ENCODE peak calls at places on chromosomes 13 and 19, in seven cellular contexts. A is upper lobe of left lung, R is brain microvascular endothelial cell, O is DND-41, Z is neural progenitor cell, I is body of pancreas, L is aorta. X is an unnamed sample.

GRCh38 chr19:50507376-50507775 is 3.6 kb downstream of the JOSD2 start:
- DNase-seq in A (peak; percentile 79), R (no peak), O (no peak), Z (no peak), I (no peak), L (no peak), X (no peak)

GRCh38 chr19:3539743-3540118 is 757 bp downstream of the TEKTIP1 start:
- DNase-seq in A (no peak), R (no peak), O (no peak), Z (no peak), I (no peak), L (no peak), X (no peak)

GRCh38 chr13:52001120-52001731 is 10.0 kb downstream of the ATP7B start:
- DNase-seq in A (no peak), R (no peak), O (no peak), Z (peak; percentile 46), I (no peak), L (no peak), X (no peak)

GRCh38 chr19:42132851-42133528 is 744 bp upstream of the POU2F2 start:
- DNase-seq in A (peak; percentile 96), R (no peak), O (peak; percentile 83), Z (peak; percentile 87), I (peak; percentile 78), L (peak; percentile 69), X (peak; percentile 68)

GRCh38 chr13:32278456-32278855 is 36.7 kb downstream of the ZAR1L start:
- DNase-seq in A (no peak), R (peak; percentile 58), O (no peak), Z (no peak), I (no peak), L (no peak), X (no peak)

GRCh38 chr13:79379274-79379673 is 26.8 kb downstream of the RBM26 start:
- DNase-seq in A (no peak), R (no peak), O (no peak), Z (no peak), I (no peak), L (no peak), X (no peak)

GRCh38 chr19:39246951-39247669 is 1.5 kb downstream of the IFNL4 start:
- DNase-seq in A (peak; percentile 73), R (no peak), O (no peak), Z (peak; percentile 59), I (peak; percentile 34), L (no peak), X (peak; percentile 42)

GRCh38 chr13:80666782-80667537 is 326.0 kb upstream of the SPRY2 start:
- DNase-seq in A (no peak), R (peak; percentile 45), O (no peak), Z (no peak), I (no peak), L (no peak), X (no peak)

GRCh38 chr13:74443623-74444022 is 309.4 kb upstream of the KLF12 start:
- DNase-seq in A (no peak), R (peak; percentile 80), O (no peak), Z (no peak), I (no peak), L (no peak), X (no peak)

GRCh38 chr19:4556574-4557185 is 2.8 kb downstream of the SEMA6B start:
- DNase-seq in A (peak; percentile 84), R (no peak), O (peak; percentile 32), Z (peak; percentile 48), I (no peak), L (no peak), X (peak; percentile 77)

GRCh38 chr19:43778651-43779050 is 2.1 kb downstream of the KCNN4 start:
- DNase-seq in A (no peak), R (no peak), O (peak; percentile 22), Z (no peak), I (no peak), L (no peak), X (no peak)

GRCh38 chr13:30972888-30973377 is 40.5 kb downstream of the TEX26 start:
- DNase-seq in A (no peak), R (no peak), O (no peak), Z (no peak), I (no peak), L (no peak), X (no peak)

GRCh38 chr13:59666504-59666903 is 497.2 kb downstream of the DIAPH3 start:
- DNase-seq in A (no peak), R (no peak), O (no peak), Z (no peak), I (no peak), L (no peak), X (no peak)

DNA sequence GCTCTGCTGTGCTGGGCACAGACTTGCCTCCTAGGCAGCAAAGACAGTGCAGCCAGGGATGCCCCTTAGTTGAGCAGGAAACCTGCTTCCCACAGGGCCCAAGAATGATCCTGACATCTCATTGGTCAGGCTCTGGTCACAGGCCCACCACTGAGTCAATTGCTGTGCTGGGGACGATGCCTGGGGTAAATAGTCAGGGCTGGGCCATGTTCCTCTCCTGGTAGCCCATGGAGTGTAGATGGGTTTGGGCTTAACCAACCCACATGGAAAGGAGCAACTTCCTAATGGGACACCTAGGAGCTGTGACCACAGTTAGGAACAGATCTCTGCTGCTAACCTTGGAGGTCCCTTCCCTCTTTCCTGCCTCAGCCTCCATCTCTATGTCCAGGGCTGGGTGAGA is 212.5 kb upstream of the ZNF536 start:
- DNase-seq in A (no peak), R (no peak), O (no peak), Z (no peak), I (no peak), L (no peak), X (no peak)
- H3K4me3 ChIP-seq in A (no peak overlapping the region), R (no peak overlapping the region), O (no peak overlapping the region), Z (no peak overlapping the region), I (no peak overlapping the region), L (no peak overlapping the region), X (no peak overlapping the region)

GRCh38 chr19:15403151-15403531 is 15.6 kb downstream of the AKAP8L start:
- DNase-seq in A (peak; percentile 41), R (no peak), O (no peak), Z (no peak), I (no peak), L (no peak), X (no peak)
- H3K27ac ChIP-seq in A (no peak overlapping the region), R (no peak overlapping the region), O (no peak overlapping the region), Z (no peak overlapping the region), I (no peak overlapping the region), L (no peak overlapping the region), X (peak overlapping the region; percentile 77)

DNA sequence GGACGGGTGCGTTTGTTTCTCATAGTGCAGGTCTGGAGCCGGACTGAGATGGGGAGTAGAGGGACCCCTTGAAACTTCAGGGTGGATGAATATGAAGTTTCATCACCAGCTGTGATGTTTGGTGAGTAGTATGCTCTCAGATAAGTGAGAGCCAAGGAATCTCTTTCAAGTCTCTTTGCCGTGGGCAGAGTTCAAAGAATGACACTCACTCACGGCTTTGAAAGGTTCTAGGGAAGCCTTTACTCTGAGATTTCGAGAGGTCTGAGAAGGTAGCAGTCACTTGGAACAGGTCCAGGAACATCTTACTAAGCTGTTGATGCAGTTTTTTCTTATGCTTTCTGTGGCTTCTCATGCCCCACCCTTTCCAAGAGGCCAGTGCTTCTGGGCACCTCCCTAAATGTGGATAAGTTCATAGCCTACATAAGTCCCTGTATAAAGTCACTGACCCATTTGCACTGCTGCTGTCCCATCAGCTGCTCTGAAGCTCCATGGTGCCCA is at the start of gene IGFL2:
- DNase-seq in A (no peak), R (no peak), O (no peak), Z (no peak), I (no peak), L (no peak), X (no peak)
- H3K4me3 ChIP-seq in A (no peak within 1 kb of the TSS), R (no peak within 1 kb of the TSS), O (no peak within 1 kb of the TSS), Z (no peak within 1 kb of the TSS), I (no peak within 1 kb of the TSS), L (no peak within 1 kb of the TSS), X (no peak within 1 kb of the TSS)

GRCh38 chr13:72970301-72970880 is 88.4 kb upstream of the KLF5 start:
- DNase-seq in A (no peak), R (no peak), O (no peak), Z (no peak), I (no peak), L (no peak), X (no peak)
- H3K27ac ChIP-seq in A (no peak overlapping the region), R (no peak overlapping the region), O (no peak overlapping the region), Z (no peak overlapping the region), I (no peak overlapping the region), L (no peak overlapping the region), X (no peak overlapping the region)

GRCh38 chr13:70484931-70485330 is 376.7 kb upstream of the KLHL1 start:
- DNase-seq in A (no peak), R (no peak), O (no peak), Z (no peak), I (no peak), L (no peak), X (no peak)
- H3K4me3 ChIP-seq in A (no peak overlapping the region), R (no peak overlapping the region), O (no peak overlapping the region), Z (no peak overlapping the region), I (no peak overlapping the region), L (no peak overlapping the region), X (no peak overlapping the region)

GRCh38 chr19:53774011-53774410 is 50.1 kb downstream of the NLRP12 start:
- DNase-seq in A (no peak), R (no peak), O (no peak), Z (no peak), I (no peak), L (no peak), X (no peak)
- H3K27ac ChIP-seq in A (no peak overlapping the region), R (no peak overlapping the region), O (no peak overlapping the region), Z (no peak overlapping the region), I (no peak overlapping the region), L (no peak overlapping the region), X (no peak overlapping the region)

GRCh38 chr19:2229103-2230028 is 6.8 kb downstream of the PLEKHJ1 start:
- DNase-seq in A (peak; percentile 86), R (no peak), O (no peak), Z (no peak), I (no peak), L (no peak), X (no peak)
- H3K4me3 ChIP-seq in A (no peak overlapping the region), R (no peak overlapping the region), O (no peak overlapping the region), Z (no peak overlapping the region), I (no peak overlapping the region), L (no peak overlapping the region), X (no peak overlapping the region)

GRCh38 chr13:114115796-114116195 is 16.6 kb downstream of the RASA3 start:
- DNase-seq in A (peak; percentile 60), R (no peak), O (no peak), Z (no peak), I (no peak), L (peak; percentile 44), X (no peak)
- H3K27ac ChIP-seq in A (peak overlapping the region; percentile 31), R (peak overlapping the region; percentile 94), O (peak overlapping the region; percentile 57), Z (no peak overlapping the region), I (no peak overlapping the region), L (no peak overlapping the region), X (no peak overlapping the region)

DNA sequence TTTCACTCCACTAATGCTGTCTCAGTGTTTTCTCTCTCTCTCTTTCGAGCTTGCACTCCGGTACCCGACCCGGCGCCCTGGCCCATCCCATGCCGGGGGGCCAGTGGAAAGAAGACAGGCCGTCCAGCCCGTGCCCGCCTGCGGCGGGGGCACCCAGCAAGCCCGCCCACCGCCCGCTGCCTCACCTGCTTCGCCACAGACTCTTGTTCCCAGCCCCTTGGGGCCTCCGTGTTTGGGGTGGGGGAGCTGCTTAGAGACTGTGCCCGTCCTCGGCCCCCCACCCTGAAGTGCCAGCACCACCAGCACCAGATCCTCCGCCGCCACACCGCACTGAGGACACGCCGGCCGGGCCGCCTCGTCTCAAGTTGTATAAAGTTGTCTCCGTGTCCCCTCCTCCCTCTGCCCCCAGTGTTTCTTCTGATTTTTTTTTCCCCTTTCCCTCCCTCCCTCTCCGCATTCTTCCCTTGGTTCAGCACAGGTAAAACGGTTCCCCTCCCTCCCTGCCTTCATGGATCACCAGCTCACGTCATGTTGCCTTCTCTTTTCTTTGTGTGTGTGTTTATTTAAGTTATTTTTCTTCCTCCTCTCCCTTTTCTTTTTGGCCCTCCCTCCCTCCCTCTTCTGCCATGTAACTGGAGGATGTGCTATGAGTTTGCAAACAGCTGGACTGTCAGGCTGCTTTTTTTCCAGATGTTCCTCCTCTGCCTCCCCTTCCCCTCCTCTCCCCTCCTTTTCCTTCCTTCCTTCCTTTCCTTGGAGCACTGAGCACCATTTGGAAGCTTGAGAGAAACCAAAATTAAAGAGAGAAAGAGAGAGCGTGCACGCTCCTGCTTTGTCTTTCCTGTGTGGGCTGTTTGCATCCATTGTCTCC is 2.1 kb downstream of the LENG9 start:
- DNase-seq in A (peak; percentile 86), R (no peak), O (no peak), Z (no peak), I (no peak), L (no peak), X (peak; percentile 57)
- H3K4me3 ChIP-seq in A (peak overlapping the region; percentile 81), R (no peak overlapping the region), O (no peak overlapping the region), Z (no peak overlapping the region), I (no peak overlapping the region), L (no peak overlapping the region), X (no peak overlapping the region)